ENCODE peak calls at places on chromosomes 12 and 14, in five cellular contexts. Q is psoas muscle, M is GM06990, W is iris pigment epithelial cell, X is HCEC 1CT. D is an unnamed sample.

GRCh38 chr12:23335593-23335992 is 613.9 kb downstream of the SOX5 start:
- DNase-seq in X (no peak), W (no peak), M (no peak), Q (no peak), D (no peak)

GRCh38 chr12:54411398-54412241 is 7.4 kb downstream of the ITGA5 start:
- DNase-seq in Q (peak), M (no peak), X (peak), W (peak), D (peak)

GRCh38 chr12:12582895-12583303 is 20.2 kb upstream of the DUSP16 start:
- DNase-seq in Q (no peak), X (no peak), M (peak), W (peak), D (no peak)

GRCh38 chr14:102893452-102893851 is 29.0 kb upstream of the AMN start:
- DNase-seq in M (no peak), X (peak), Q (peak), W (peak), D (peak)

GRCh38 chr12:56987551-56988053 is 18.7 kb downstream of the ZBTB39 start:
- DNase-seq in Q (peak), X (peak), W (peak), M (peak), D (peak)

GRCh38 chr14:105144666-105145380 is 23.8 kb downstream of the JAG2 start:
- DNase-seq in Q (no peak), X (no peak), M (no peak), W (no peak), D (peak)

GRCh38 chr14:35068238-35069012 is 22.4 kb downstream of the FAM177A1 start:
- DNase-seq in M (no peak), W (peak), Q (no peak), X (no peak), D (no peak)

GRCh38 chr14:55125403-55125802 is 3.6 kb upstream of the LGALS3 start:
- DNase-seq in X (no peak), W (no peak), Q (no peak), M (no peak), D (no peak)

GRCh38 chr12:62438098-62438692 is 28.4 kb upstream of the MON2 start:
- DNase-seq in X (peak), W (peak), Q (no peak), M (no peak), D (no peak)

GRCh38 chr14:69055125-69055524 is 76.0 kb upstream of the ACTN1 start:
- DNase-seq in W (peak), Q (no peak), X (peak), M (no peak), D (no peak)